ENCODE peak calls at places on chromosomes 5 and 9, in seven cellular contexts. M is AG04450; X is central memory CD8-positive, alpha-beta T cell; N is cardiac fibroblast; Q is HuH-7.5; H is NCI-H345; I is IMR-90. P is an unnamed sample.

GRCh38 chr5:6730407-6730806 is 17.2 kb downstream of the TENT4A start:
- DNase-seq in M (no peak), X (no peak), N (no peak), Q (no peak), H (no peak), I (no peak), P (no peak)

GRCh38 chr9:2157277-2158105 is 142.3 kb downstream of the SMARCA2 start:
- DNase-seq in M (no peak), X (no peak), N (peak), Q (no peak), H (no peak), I (peak), P (no peak)

GRCh38 chr5:33850100-33850594 is 41.6 kb downstream of the ADAMTS12 start:
- DNase-seq in M (no peak), X (peak), N (peak), Q (no peak), H (no peak), I (peak), P (no peak)

GRCh38 chr9:90870646-90871326 is 69.2 kb downstream of the SYK start:
- DNase-seq in M (no peak), X (no peak), N (peak), Q (peak), H (peak), I (peak), P (no peak)

GRCh38 chr9:19965336-19965735 is 176.5 kb upstream of the SLC24A2 start:
- DNase-seq in M (peak), X (no peak), N (no peak), Q (no peak), H (no peak), I (peak), P (no peak)

GRCh38 chr9:99818439-99818992 is 3.2 kb upstream of the NR4A3 start:
- DNase-seq in M (no peak), X (no peak), N (no peak), Q (no peak), H (no peak), I (no peak), P (no peak)

GRCh38 chr5:7714119-7714518 is 136.8 kb downstream of the CFAP90 start:
- DNase-seq in M (no peak), X (no peak), N (no peak), Q (no peak), H (no peak), I (no peak), P (no peak)

GRCh38 chr5:116672203-116672602 is 97.6 kb upstream of the SEMA6A start:
- DNase-seq in M (no peak), X (no peak), N (no peak), Q (no peak), H (no peak), I (no peak), P (no peak)

GRCh38 chr9:74645007-74645639 is 148.0 kb downstream of the RORB start:
- DNase-seq in M (no peak), X (no peak), N (peak), Q (no peak), H (peak), I (no peak), P (no peak)

GRCh38 chr9:127200106-127200862 is 64.3 kb upstream of the GARNL3 start:
- DNase-seq in M (no peak), X (no peak), N (no peak), Q (no peak), H (no peak), I (no peak), P (no peak)

GRCh38 chr5:154370730-154371334 is 75.0 kb upstream of the SAP30L start:
- DNase-seq in M (no peak), X (no peak), N (no peak), Q (no peak), H (no peak), I (no peak), P (no peak)

GRCh38 chr5:756171-756570 is 28.4 kb downstream of the ZDHHC11B start:
- DNase-seq in M (no peak), X (no peak), N (no peak), Q (no peak), H (no peak), I (no peak), P (no peak)

GRCh38 chr5:169566202-169566601 is 17.4 kb upstream of the SPDL1 start:
- DNase-seq in M (no peak), X (no peak), N (no peak), Q (no peak), H (no peak), I (no peak), P (no peak)

GRCh38 chr5:15020731-15021130 is 149.2 kb upstream of the ANKH start:
- DNase-seq in M (no peak), X (no peak), N (no peak), Q (no peak), H (no peak), I (no peak), P (no peak)

GRCh38 chr5:5424736-5425135 is 2.3 kb downstream of the ICE1 start:
- DNase-seq in M (no peak), X (no peak), N (no peak), Q (no peak), H (no peak), I (no peak), P (no peak)

GRCh38 chr9:30967484-30967883 is 1417.0 kb upstream of the ACO1 start:
- DNase-seq in M (no peak), X (no peak), N (no peak), Q (no peak), H (peak), I (no peak), P (no peak)

GRCh38 chr5:61051267-61051666 is 106.3 kb downstream of the NDUFAF2 start:
- DNase-seq in M (peak), X (no peak), N (peak), Q (no peak), H (no peak), I (peak), P (no peak)

P was measured in T-helper 1 cell.